ENCODE peak calls at places on chromosomes 13 and 19, in eight cellular contexts. T is trophoblast cell, V is HCT116, I is tibial nerve, L is upper lobe of left lung, Q is RWPE2, U is adrenal gland, W is adipocyte. J is an unnamed sample. For H3K9me3, the result is how much of the 10 kb centered on the place peaks cover.

GRCh38 chr13:72539925-72540324 is 187.5 kb downstream of the MZT1 start:
- DNase-seq in I (no peak), L (no peak), T (no peak), W (no peak), Q (no peak), V (no peak), U (no peak), J (no peak)

GRCh38 chr19:17052439-17052838 is 22.8 kb downstream of the HAUS8 start:
- DNase-seq in T (peak), L (no peak), Q (no peak), I (no peak), W (peak), U (peak), V (peak), J (no peak)

GRCh38 chr19:14410054-14410774 is 8.9 kb downstream of the DDX39A start:
- DNase-seq in I (no peak), Q (no peak), U (no peak), V (no peak), L (peak), T (peak), W (no peak), J (no peak)

GRCh38 chr19:16373539-16373938 is 48.9 kb downstream of the KLF2 start:
- DNase-seq in W (no peak), U (no peak), T (no peak), Q (no peak), L (no peak), I (peak), V (no peak), J (no peak)

GRCh38 chr19:5364674-5365073 is 24.1 kb upstream of the PTPRS start:
- DNase-seq in L (no peak), V (no peak), U (no peak), Q (no peak), T (no peak), I (no peak), W (no peak), J (no peak)

GRCh38 chr19:2343289-2343982 is 15.0 kb downstream of the SPPL2B start:
- DNase-seq in Q (no peak), U (no peak), I (no peak), L (peak), V (no peak), W (no peak), T (no peak), J (no peak)

GRCh38 chr13:41004875-41005693 is 14.0 kb downstream of the ELF1 start:
- DNase-seq in L (no peak), T (no peak), I (no peak), U (no peak), Q (no peak), W (no peak), V (no peak), J (no peak)

GRCh38 chr19:29815231-29815630 is 3.4 kb downstream of the CCNE1 start:
- DNase-seq in U (no peak), L (no peak), T (no peak), Q (no peak), W (no peak), I (no peak), V (no peak), J (no peak)

GRCh38 chr13:50589651-50590054 is 253.8 kb downstream of the DLEU7 start:
- DNase-seq in V (no peak), I (no peak), T (peak), U (peak), W (peak), L (no peak), Q (peak), J (no peak)

GRCh38 chr13:27997904-27998522 is 9.5 kb upstream of the URAD start:
- DNase-seq in I (no peak), V (peak), Q (no peak), L (no peak), W (peak), U (no peak), T (peak), J (no peak)

GRCh38 chr13:34391071-34391470 is 551.0 kb upstream of the NBEA start:
- DNase-seq in U (no peak), V (no peak), L (no peak), I (no peak), T (peak), Q (no peak), W (peak), J (no peak)

GRCh38 chr19:18756896-18757295 is 34.2 kb downstream of the COMP start:
- DNase-seq in I (no peak), Q (peak), L (peak), V (no peak), T (peak), W (no peak), U (no peak), J (no peak)

GRCh38 chr13:77543711-77544110 is 8.2 kb downstream of the SCEL start:
- DNase-seq in U (no peak), Q (no peak), T (no peak), W (no peak), V (no peak), I (no peak), L (no peak), J (no peak)

GRCh38 chr19:23314505-23315241 is 64.5 kb upstream of the ZNF724 start:
- DNase-seq in I (no peak), L (no peak), T (peak), V (no peak), U (no peak), Q (no peak), W (no peak), J (no peak)

GRCh38 chr19:23310729-23311211 is 60.6 kb upstream of the ZNF724 start:
- DNase-seq in Q (no peak), W (no peak), T (peak), V (no peak), I (no peak), U (no peak), L (no peak), J (no peak)

GRCh38 chr19:23312515-23312914 is 62.3 kb upstream of the ZNF724 start:
- DNase-seq in W (no peak), Q (no peak), U (no peak), V (no peak), T (peak), L (no peak), I (no peak), J (no peak)

GRCh38 chr19:23311551-23311950 is 61.4 kb upstream of the ZNF724 start:
- DNase-seq in L (no peak), Q (no peak), V (no peak), U (no peak), I (no peak), T (peak), W (no peak), J (no peak)

DNA sequence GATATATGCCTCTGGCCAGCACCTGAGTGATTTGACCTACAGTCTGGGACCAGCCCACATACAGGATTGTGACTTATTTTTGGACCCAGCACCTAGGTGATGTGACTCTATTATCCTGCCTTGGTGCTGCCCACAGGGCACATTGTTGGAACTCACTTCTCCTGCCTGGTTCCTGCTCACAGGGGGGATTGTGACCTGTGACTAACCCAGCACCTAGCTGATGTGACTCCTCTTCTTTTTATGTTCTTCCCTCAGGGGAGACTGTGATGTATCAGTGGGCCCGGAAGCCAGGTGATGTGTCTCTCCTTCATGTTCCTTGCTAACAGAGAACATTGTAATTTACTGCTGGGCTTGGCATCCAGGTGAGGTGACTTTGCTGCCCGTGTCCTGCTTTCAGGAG is 63.0 kb upstream of the ZNF724 start:
- DNase-seq in L (no peak), Q (no peak), U (no peak), T (peak), I (no peak), V (no peak), W (no peak), J (no peak)
- H3K9me3 ChIP-seq in L (under half), Q (under half), U (under half), T (under half), I (under half), V (under half), W (under half), J (under half)

GRCh38 chr19:51916167-51916566 is 11.1 kb upstream of the ZNF613 start:
- DNase-seq in Q (no peak), I (no peak), W (no peak), T (no peak), U (no peak), V (no peak), L (no peak), J (no peak)

GRCh38 chr19:51915324-51915867 is 10.6 kb upstream of the ZNF649 start:
- DNase-seq in L (no peak), W (no peak), Q (no peak), V (no peak), I (no peak), T (no peak), U (no peak), J (no peak)

GRCh38 chr19:51921949-51922348 is 5.3 kb upstream of the ZNF613 start:
- DNase-seq in L (no peak), Q (no peak), T (no peak), U (no peak), V (no peak), W (no peak), I (no peak), J (no peak)

DNA sequence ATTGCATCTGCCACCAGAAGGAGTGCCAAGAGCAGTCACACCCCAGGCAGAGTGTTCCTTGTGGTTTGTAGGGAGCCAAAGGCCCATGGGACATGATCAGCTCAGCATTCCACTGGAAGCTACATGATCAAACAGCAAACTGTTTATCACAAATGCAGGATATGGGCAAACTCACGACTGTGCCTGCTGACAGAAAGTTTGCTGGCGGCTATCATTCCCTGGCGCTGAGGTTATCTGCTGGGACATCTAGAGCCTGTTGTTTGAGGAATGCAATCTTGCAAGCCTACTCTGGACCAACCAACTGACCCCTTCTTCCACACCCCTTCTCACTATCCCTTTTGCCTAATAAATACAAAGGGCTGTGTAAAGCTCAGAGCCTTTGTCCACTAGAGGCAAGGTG is 7.7 kb upstream of the ZNF613 start:
- DNase-seq in Q (no peak), U (no peak), W (no peak), I (no peak), T (peak), L (no peak), V (no peak), J (no peak)
- H3K9me3 ChIP-seq in Q (under half), U (under half), W (half or more), I (under half), T (under half), L (half or more), V (under half), J (half or more)

DNA sequence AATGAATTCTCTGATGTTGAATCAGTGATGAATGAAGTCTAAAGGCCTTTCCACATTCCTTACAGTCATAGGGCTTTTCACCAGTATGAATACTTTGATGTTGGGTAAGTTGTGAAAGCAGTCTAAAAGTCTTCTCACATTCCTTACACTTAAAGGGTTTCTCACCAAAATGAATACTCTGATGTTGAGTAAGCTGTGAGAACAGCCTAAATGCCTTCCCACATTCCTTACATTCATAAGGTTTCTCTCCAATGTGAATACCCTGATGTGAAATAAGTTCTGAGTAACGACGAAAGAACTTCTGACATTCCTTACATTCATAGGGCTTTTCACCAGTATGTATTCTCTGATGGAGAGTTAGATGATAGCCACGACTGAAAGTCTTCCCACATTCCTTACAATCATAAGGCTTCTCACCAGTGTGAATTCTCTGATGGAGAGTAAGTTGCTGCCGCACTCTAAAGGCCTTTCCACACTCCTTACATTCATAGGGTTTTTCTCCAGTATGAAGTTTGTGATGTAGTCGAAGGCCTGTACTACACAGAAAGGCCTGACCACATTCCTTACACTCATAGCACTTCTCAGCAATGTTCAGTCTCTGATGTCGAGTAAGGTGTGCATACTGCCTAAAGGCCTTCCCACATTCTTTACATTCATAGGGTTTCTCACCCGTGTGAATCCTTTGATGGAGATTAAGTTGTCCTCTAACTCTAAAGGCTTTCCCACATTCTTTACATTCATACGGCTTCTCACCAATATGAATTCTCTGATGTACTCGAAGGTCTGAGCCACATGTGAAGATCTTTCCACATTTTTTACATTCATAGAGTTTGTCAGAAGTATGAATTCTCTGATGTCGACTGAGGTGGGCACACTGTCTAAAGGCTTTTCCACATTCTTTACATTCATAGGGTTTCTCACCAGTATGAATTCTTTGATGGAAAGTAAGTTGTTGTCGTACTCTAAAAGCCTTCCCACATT is 19.9 kb downstream of the ZFP30 start:
- DNase-seq in V (no peak), W (no peak), T (peak), Q (no peak), I (no peak), L (no peak), U (no peak), J (no peak)
- H3K9me3 ChIP-seq in V (under half), W (half or more), T (under half), Q (under half), I (under half), L (half or more), U (under half), J (half or more)

GRCh38 chr19:57978586-57979289 is 4.4 kb upstream of the C19orf18 start:
- DNase-seq in V (no peak), U (no peak), T (no peak), I (no peak), W (no peak), Q (no peak), L (no peak), J (no peak)
- H3K9me3 ChIP-seq in V (half or more), U (under half), T (under half), I (under half), W (half or more), Q (half or more), L (half or more), J (half or more)

DNA sequence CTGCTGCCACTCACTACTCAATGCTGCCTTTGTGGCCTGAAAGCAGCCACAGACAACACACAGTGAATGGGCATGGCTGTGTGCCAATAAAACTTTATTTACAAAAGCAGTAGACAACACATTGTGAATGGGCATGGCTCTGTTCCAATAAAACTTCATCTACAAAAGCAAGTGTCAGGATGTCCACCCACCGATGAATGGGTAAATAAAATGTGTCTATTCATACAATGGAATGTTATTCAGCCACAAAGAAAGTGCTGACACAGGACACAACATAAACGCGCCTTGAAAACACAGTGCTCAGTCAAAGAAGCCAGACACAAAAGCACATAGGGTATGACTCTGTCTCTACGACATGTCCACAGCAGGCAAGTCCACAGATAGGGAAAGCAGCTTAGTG is 20.1 kb downstream of the ZSCAN5A start:
- DNase-seq in V (no peak), W (no peak), Q (no peak), I (no peak), T (no peak), L (no peak), U (no peak), J (no peak)
- H3K9me3 ChIP-seq in V (under half), W (under half), Q (under half), I (under half), T (under half), L (under half), U (under half), J (under half)

J was measured in ascending aorta.